ENCODE peak calls at places on chromosome 1, in four cellular contexts. T is fibroblast of lung, X is HCT116, Q is adrenal gland. J is an unnamed sample.

GRCh38 chr1:85182700-85183099 is 18.1 kb downstream of the SYDE2 start:
- DNase-seq in T (no peak), X (no peak), Q (no peak), J (no peak)

GRCh38 chr1:226223786-226224244 is 351 bp downstream of the MIXL1 start:
- DNase-seq in T (no peak), X (no peak), Q (no peak), J (no peak)

GRCh38 chr1:9490605-9491339 is 48.5 kb upstream of the SLC25A33 start:
- DNase-seq in T (peak; percentile 84), X (peak; percentile 71), Q (peak; percentile 91), J (peak; percentile 69)

GRCh38 chr1:76082084-76082483 is 7.5 kb downstream of the ST6GALNAC3 start:
- DNase-seq in T (no peak), X (no peak), Q (no peak), J (no peak)

GRCh38 chr1:205436776-205437485 is 15.1 kb upstream of the LEMD1 start:
- DNase-seq in T (no peak), X (no peak), Q (no peak), J (no peak)

GRCh38 chr1:14190508-14190907 is 408.0 kb upstream of the KAZN start:
- DNase-seq in T (no peak), X (no peak), Q (no peak), J (no peak)

GRCh38 chr1:42484382-42484781 is 21.3 kb downstream of the CCDC30 start:
- DNase-seq in T (peak; percentile 76), X (no peak), Q (no peak), J (no peak)

GRCh38 chr1:177181631-177182291 is 11.0 kb downstream of the BRINP2 start:
- DNase-seq in T (peak; percentile 53), X (peak; percentile 33), Q (peak; percentile 76), J (peak; percentile 50)

GRCh38 chr1:43868741-43869067 is 64.9 kb upstream of the ARTN start:
- DNase-seq in T (peak; percentile 93), X (no peak), Q (no peak), J (no peak)

GRCh38 chr1:167095368-167095767 is 1.5 kb downstream of the STYXL2 start:
- DNase-seq in T (peak; percentile 34), X (no peak), Q (no peak), J (no peak)

GRCh38 chr1:54161495-54162168 is 8.8 kb upstream of the CDCP2 start:
- DNase-seq in T (no peak), X (no peak), Q (no peak), J (no peak)

GRCh38 chr1:244502630-244503029 is 41.6 kb downstream of the CATSPERE start:
- DNase-seq in T (no peak), X (no peak), Q (no peak), J (no peak)

GRCh38 chr1:35808376-35809155 is 750 bp downstream of the AGO4 start:
- DNase-seq in T (peak; percentile 23), X (no peak), Q (peak; percentile 38), J (no peak)

GRCh38 chr1:100065969-100066227 is 66.8 kb downstream of the SASS6 start:
- DNase-seq in T (no peak), X (no peak), Q (no peak), J (no peak)

GRCh38 chr1:89552481-89553194 is 28.0 kb downstream of the LRRC8B start:
- DNase-seq in T (peak; percentile 66), X (no peak), Q (no peak), J (no peak)

GRCh38 chr1:80384037-80384830 is 1377.7 kb upstream of the ADGRL4 start:
- DNase-seq in T (peak; percentile 2), X (no peak), Q (no peak), J (no peak)

GRCh38 chr1:232620356-232620841 is 9.5 kb downstream of the SIPA1L2 start:
- DNase-seq in T (peak; percentile 95), X (no peak), Q (peak; percentile 72), J (no peak)

DNA sequence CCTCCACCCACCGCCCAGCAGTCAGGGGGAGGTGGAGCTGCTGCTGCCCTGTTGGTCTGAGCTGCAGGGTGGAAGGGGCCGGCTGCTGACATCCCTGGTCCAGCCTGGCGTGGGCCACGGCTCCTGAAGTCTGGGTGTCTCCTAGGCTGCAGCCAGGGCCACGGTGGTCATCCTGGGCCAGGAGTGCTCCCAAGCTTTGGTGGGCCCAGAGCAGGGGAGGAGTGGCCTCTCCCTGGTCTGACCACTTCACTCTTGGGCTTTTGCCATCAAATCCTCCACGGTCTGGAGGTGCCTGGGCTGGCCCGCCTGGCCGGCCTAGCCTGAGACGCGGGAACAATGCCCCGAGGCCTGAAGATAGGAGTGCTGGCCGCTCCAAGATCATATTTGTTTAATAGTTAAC is 5.8 kb downstream of the PRDM16 start:
- DNase-seq in T (no peak), X (no peak), Q (no peak), J (no peak)
- H3K27me3 ChIP-seq in T (no peaks in the 10 kb centered on the region), X (no peaks in the 10 kb centered on the region), Q (peaks cover 46% of the 10 kb centered on the region), J (no peaks in the 10 kb centered on the region)

GRCh38 chr1:154430903-154431302 is 25.8 kb downstream of the IL6R start:
- DNase-seq in T (no peak), X (no peak), Q (no peak), J (no peak)
- H3K27ac ChIP-seq in T (peak overlapping the region; percentile 72), X (no peak overlapping the region), Q (no peak overlapping the region), J (no peak overlapping the region)

DNA sequence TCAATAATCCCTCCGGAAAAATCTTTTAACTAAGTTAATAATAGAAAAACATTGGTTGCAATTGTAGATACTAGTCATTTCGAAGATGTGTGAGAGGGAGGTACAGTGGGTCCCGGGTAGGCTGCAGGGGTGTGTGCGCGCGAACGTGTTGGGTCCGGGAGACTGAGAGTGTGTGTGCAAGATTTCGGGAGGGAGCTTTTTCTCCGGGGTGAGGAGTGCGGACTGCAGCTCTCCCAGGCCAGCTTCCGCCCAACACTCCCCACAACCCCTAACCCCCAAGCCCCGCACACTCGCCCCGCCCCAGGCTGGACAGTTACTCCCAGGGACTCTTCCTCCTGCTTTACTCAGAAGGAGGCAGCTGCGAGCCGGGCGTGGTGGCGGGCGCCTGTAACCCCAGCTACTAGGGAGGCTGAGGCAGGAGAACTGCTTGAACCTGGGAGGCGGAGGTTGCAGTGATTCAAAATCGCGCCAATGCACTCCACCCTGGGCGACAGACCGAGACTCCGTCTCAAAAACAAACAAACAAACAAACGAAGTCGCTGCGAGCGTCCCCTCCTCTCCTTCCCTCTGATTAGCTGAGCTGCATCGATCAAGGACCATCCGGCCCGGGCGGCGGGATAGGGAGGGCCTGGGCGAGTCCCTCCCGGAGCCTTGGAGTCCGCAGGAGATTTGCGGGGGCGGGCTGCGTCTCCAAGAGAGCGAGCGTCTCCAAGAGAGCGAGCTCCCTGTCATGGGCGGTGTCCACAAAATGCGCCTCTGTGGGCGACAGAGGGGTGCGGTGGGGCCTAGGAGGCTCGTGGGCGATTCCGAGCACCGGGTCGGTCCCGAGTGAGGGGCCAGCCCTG is 28.3 kb upstream of the PPM1J start:
- DNase-seq in T (no peak), X (no peak), Q (no peak), J (no peak)
- H3K27me3 ChIP-seq in T (peaks cover 6% of the 10 kb centered on the region), X (no peaks in the 10 kb centered on the region), Q (peaks cover 28% of the 10 kb centered on the region), J (no peaks in the 10 kb centered on the region)

GRCh38 chr1:21579788-21580187 is 70.6 kb downstream of the ALPL start:
- DNase-seq in T (no peak), X (no peak), Q (no peak), J (no peak)
- H3K27ac ChIP-seq in T (no peak overlapping the region), X (no peak overlapping the region), Q (no peak overlapping the region), J (no peak overlapping the region)

GRCh38 chr1:73593804-73594203 is 604.2 kb downstream of the LRRIQ3 start:
- DNase-seq in T (no peak), X (no peak), Q (no peak), J (no peak)

DNA sequence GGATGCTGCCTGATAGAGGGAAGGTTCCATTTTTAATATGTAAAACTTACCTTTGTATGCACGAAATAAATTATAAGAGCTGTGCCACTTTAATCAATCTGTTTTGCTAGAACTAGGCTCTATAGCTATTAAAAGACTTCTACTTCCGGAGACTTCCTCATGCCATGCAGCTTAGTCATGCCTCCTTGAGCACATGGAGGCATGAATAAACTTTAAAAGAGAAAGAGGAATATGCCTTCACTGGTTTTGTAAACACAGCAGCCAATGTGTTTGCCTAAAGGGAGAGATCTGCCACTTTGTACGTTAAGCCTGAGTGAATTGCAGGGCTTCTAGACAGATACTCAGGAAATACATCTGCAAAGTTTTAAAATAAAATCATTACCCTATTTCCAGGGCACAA is 604.6 kb downstream of the LRRIQ3 start:
- DNase-seq in T (peak; percentile 13), X (no peak), Q (no peak), J (peak; percentile 33)
- H3K27me3 ChIP-seq in T (no peaks in the 10 kb centered on the region), X (no peaks in the 10 kb centered on the region), Q (no peaks in the 10 kb centered on the region), J (no peaks in the 10 kb centered on the region)

GRCh38 chr1:15883326-15883725 is 35.8 kb downstream of the SPEN start:
- DNase-seq in T (no peak), X (no peak), Q (no peak), J (no peak)
- H3K27ac ChIP-seq in T (no peak overlapping the region), X (no peak overlapping the region), Q (no peak overlapping the region), J (no peak overlapping the region)